ENCODE peak calls at places on chromosomes 3 and 15, in nine cellular contexts. Y, Z, V, F, U, G, L, J and W are unnamed samples. For H3K9me3 and H3K4me1, the result is how much of the 10 kb centered on the place peaks cover.

GRCh38 chr3:177448987-177449975 is 252.0 kb upstream of the TBL1XR1 start:
- DNase-seq in U (no peak), Z (peak), V (no peak), F (no peak), G (no peak), L (peak), Y (no peak), J (no peak), W (peak)

GRCh38 chr3:31370681-31371080 is 162.0 kb upstream of the STT3B start:
- DNase-seq in G (peak), U (no peak), Y (no peak), L (no peak), Z (peak), V (no peak), J (no peak), F (no peak), W (no peak)

GRCh38 chr15:28994830-28995180 is 109.0 kb downstream of the APBA2 start:
- DNase-seq in J (no peak), G (no peak), V (no peak), U (no peak), Y (no peak), L (no peak), Z (no peak), F (no peak), W (no peak)

GRCh38 chr15:64934023-64934422 is 22.3 kb downstream of the ANKDD1A start:
- DNase-seq in G (no peak), Y (no peak), Z (no peak), F (peak), L (no peak), V (no peak), J (no peak), U (no peak), W (no peak)

GRCh38 chr3:33751320-33751719 is 33.3 kb upstream of the CLASP2 start:
- DNase-seq in U (no peak), Y (no peak), F (no peak), L (no peak), V (no peak), G (no peak), Z (no peak), J (no peak), W (no peak)

GRCh38 chr3:102106421-102107097 is 257.2 kb downstream of the NFKBIZ start:
- DNase-seq in G (peak), V (peak), U (no peak), F (no peak), Z (no peak), L (peak), Y (no peak), J (no peak), W (no peak)

GRCh38 chr15:93088200-93088980 is 621 bp downstream of the RGMA start:
- DNase-seq in V (peak), Z (peak), U (peak), F (no peak), J (peak), Y (no peak), G (no peak), L (no peak), W (no peak)

GRCh38 chr15:90322531-90322930 is 29.6 kb upstream of the ZNF774 start:
- DNase-seq in L (no peak), Y (no peak), F (peak), J (no peak), G (no peak), V (no peak), U (no peak), Z (peak), W (no peak)

GRCh38 chr15:51726302-51727073 is 11.0 kb downstream of the LYSMD2 start:
- DNase-seq in L (peak), U (peak), Z (peak), V (peak), J (peak), G (peak), F (peak), Y (no peak), W (no peak)

GRCh38 chr15:31004220-31004733 is 12.8 kb upstream of the MTMR10 start:
- DNase-seq in U (no peak), F (no peak), V (no peak), L (no peak), Z (no peak), J (no peak), Y (peak), G (no peak), W (no peak)

GRCh38 chr3:69890094-69890493 is 109.4 kb upstream of the SAMMSON start:
- DNase-seq in L (peak), V (peak), Z (peak), J (no peak), U (no peak), F (no peak), G (peak), Y (no peak), W (no peak)

GRCh38 chr3:114453296-114453888 is 159.6 kb downstream of the TIGIT start:
- DNase-seq in L (no peak), V (no peak), G (no peak), Z (no peak), Y (no peak), F (no peak), U (no peak), J (no peak), W (no peak)

GRCh38 chr15:97691799-97692198 is 268.7 kb upstream of the ARRDC4 start:
- DNase-seq in F (no peak), U (no peak), Y (no peak), V (no peak), L (no peak), G (peak), Z (no peak), J (no peak), W (no peak)

GRCh38 chr15:26721231-26721630 is 51.6 kb downstream of the GABRB3 start:
- DNase-seq in U (no peak), J (no peak), L (no peak), V (no peak), G (no peak), F (no peak), Y (no peak), Z (no peak), W (no peak)

GRCh38 chr3:9340450-9341009 is 22.3 kb upstream of the THUMPD3 start:
- DNase-seq in J (no peak), Y (no peak), V (peak), G (peak), Z (peak), F (no peak), U (no peak), L (peak), W (no peak)

GRCh38 chr3:114327665-114328064 is 33.8 kb downstream of the TIGIT start:
- DNase-seq in L (no peak), U (no peak), F (no peak), V (no peak), G (no peak), Y (no peak), Z (no peak), J (no peak), W (no peak)

GRCh38 chr3:113631143-113631542 is 65.3 kb downstream of the USF3 start:
- DNase-seq in V (no peak), U (no peak), G (no peak), L (no peak), Y (no peak), J (no peak), Z (no peak), F (no peak), W (no peak)

GRCh38 chr3:46649436-46649835 is 37.1 kb downstream of the FAM240A start:
- DNase-seq in U (no peak), J (no peak), F (no peak), L (no peak), Z (no peak), V (peak), Y (no peak), G (no peak), W (no peak)

GRCh38 chr15:74505837-74506514 is 35.0 kb upstream of the ARID3B start:
- DNase-seq in J (no peak), L (peak), F (no peak), G (peak), Z (peak), V (peak), U (no peak), Y (no peak), W (no peak)

GRCh38 chr3:147237991-147238390 is 168.4 kb downstream of the ZIC4 start:
- DNase-seq in F (no peak), L (no peak), J (no peak), V (no peak), G (no peak), U (no peak), Y (no peak), Z (no peak), W (no peak)

GRCh38 chr3:44076221-44076829 is 165.4 kb upstream of the TOPAZ1 start:
- DNase-seq in U (no peak), Y (no peak), F (no peak), Z (no peak), L (no peak), G (no peak), V (no peak), J (no peak), W (no peak)

GRCh38 chr3:177420643-177421042 is 223.4 kb upstream of the TBL1XR1 start:
- DNase-seq in U (no peak), Z (peak), J (no peak), L (peak), G (peak), F (no peak), Y (no peak), V (peak), W (no peak)

GRCh38 chr15:60115579-60116415 is 111.7 kb downstream of the FOXB1 start:
- DNase-seq in J (no peak), Y (no peak), U (no peak), V (peak), G (peak), Z (peak), F (no peak), L (peak), W (no peak)

GRCh38 chr15:63983071-63983711 is 63.1 kb downstream of the DAPK2 start:
- DNase-seq in G (no peak), Z (no peak), J (no peak), L (no peak), V (no peak), Y (no peak), F (peak), U (no peak), W (no peak)

GRCh38 chr15:38536201-38536676 is 28.4 kb downstream of the RASGRP1 start:
- DNase-seq in F (peak), U (no peak), Z (peak), G (no peak), V (peak), Y (peak), J (no peak), L (peak), W (no peak)

GRCh38 chr15:90099868-90100854 is 2.1 kb downstream of the IDH2 start:
- DNase-seq in V (peak), G (no peak), J (peak), Y (peak), U (no peak), F (peak), L (peak), Z (peak), W (no peak)

GRCh38 chr3:60552581-60552980 is 698.7 kb downstream of the FHIT start:
- DNase-seq in F (no peak), Z (no peak), J (no peak), V (peak), G (no peak), L (peak), U (no peak), Y (no peak), W (no peak)

GRCh38 chr15:33008284-33009011 is 186.1 kb downstream of the FMN1 start:
- DNase-seq in F (no peak), L (peak), G (no peak), Z (peak), Y (no peak), J (no peak), U (no peak), V (peak), W (no peak)

GRCh38 chr15:29952245-29952644 is 130.0 kb upstream of the TJP1 start:
- DNase-seq in L (no peak), U (no peak), V (no peak), F (no peak), J (no peak), Y (no peak), G (no peak), Z (no peak), W (no peak)

GRCh38 chr15:52021128-52021671 is 2.2 kb downstream of the MAPK6 start:
- DNase-seq in Z (peak), F (peak), U (peak), Y (peak), J (peak), G (peak), L (peak), V (peak), W (peak)

GRCh38 chr3:25171118-25171912 is 256.7 kb upstream of the RARB start:
- DNase-seq in V (no peak), L (no peak), J (no peak), U (no peak), F (no peak), Z (no peak), G (no peak), Y (no peak), W (no peak)

GRCh38 chr15:67135494-67135893 is 70.1 kb downstream of the SMAD3 start:
- DNase-seq in Z (peak), V (peak), Y (no peak), G (no peak), U (no peak), J (no peak), L (peak), F (peak), W (no peak)

GRCh38 chr3:144963810-144964209 is 992.2 kb downstream of the DIPK2A start:
- DNase-seq in Z (no peak), Y (no peak), L (no peak), U (no peak), G (no peak), F (no peak), V (no peak), J (no peak), W (no peak)

DNA sequence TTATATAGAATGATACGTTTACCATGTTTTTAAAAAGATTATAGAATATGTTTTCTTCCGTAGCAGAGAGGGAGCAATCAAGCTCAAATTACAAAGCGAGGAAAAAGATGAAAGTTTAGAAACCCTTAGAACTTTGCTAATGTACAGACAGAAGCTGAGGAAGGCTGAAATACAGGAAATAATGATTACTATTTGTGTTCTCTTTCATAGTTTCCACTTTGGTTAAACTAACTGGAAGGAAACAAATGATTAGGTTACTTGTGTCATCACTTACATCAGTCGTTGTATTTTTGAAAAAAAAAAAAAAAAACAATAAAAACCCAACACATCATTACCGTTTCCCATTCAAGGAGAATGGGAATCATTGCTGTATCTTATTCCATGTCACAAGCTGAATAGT is 337.8 kb upstream of the CBLB start:
- DNase-seq in L (no peak), J (no peak), F (no peak), V (peak), Z (no peak), U (no peak), G (no peak), Y (no peak), W (no peak)
- H3K27ac ChIP-seq in L (no peak), J (no peak), F (no peak), V (peak), Z (no peak), U (no peak), G (no peak), Y (peak), W (no peak)

GRCh38 chr3:136901391-136901790 is 39.4 kb downstream of the NCK1 start:
- DNase-seq in F (no peak), U (no peak), J (no peak), L (peak), Y (no peak), G (no peak), V (no peak), Z (no peak), W (no peak)

GRCh38 chr3:136899622-136900158 is 37.7 kb downstream of the NCK1 start:
- DNase-seq in F (no peak), Y (no peak), J (no peak), G (no peak), Z (peak), U (no peak), L (peak), V (no peak), W (no peak)

GRCh38 chr3:136898954-136899353 is 36.9 kb downstream of the NCK1 start:
- DNase-seq in G (no peak), Y (no peak), J (no peak), L (peak), F (no peak), V (no peak), U (no peak), Z (peak), W (no peak)

GRCh38 chr3:136893848-136894443 is 31.9 kb downstream of the NCK1 start:
- DNase-seq in L (peak), V (peak), F (no peak), Z (peak), G (peak), Y (no peak), U (no peak), J (no peak), W (no peak)

DNA sequence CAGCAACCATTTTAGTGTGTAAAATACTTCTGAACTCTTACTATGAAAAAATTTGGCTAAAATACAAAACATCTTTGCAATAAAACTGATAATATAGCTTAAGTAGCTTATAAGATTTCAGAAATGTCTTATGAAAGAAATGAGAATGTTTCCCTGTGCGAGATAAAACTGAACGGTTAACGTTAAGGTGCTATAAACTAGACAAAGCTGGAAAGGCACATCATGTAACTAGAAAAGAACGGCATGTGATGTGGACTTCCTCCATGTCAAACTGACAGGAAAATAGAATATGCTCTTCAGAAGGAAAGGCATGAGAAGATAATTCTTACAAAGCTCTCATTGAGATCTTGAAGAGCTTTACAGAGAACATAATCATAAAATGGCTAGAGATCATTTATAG is 36.5 kb downstream of the NCK1 start:
- DNase-seq in J (no peak), F (no peak), L (no peak), G (no peak), Y (no peak), U (no peak), V (no peak), Z (no peak), W (no peak)
- H3K9me3 ChIP-seq in J (under half), F (under half), L (under half), G (under half), Y (under half), U (under half), V (under half), Z (under half), W (under half)

GRCh38 chr3:16813336-16813735 is 71.4 kb upstream of the PLCL2 start:
- DNase-seq in Y (no peak), F (no peak), U (no peak), V (no peak), J (no peak), L (no peak), Z (no peak), G (no peak), W (no peak)
- H3K4me1 ChIP-seq in Y (under half), F (under half), U (under half), V (under half), J (under half), L (under half), Z (under half), G (under half), W (under half)

GRCh38 chr15:68416158-68416535 is 15.8 kb downstream of the ITGA11 start:
- DNase-seq in J (no peak), L (no peak), Z (no peak), V (no peak), G (no peak), Y (no peak), F (peak), U (no peak), W (no peak)

GRCh38 chr15:68417897-68418296 is 14.1 kb downstream of the ITGA11 start:
- DNase-seq in F (peak), U (no peak), V (peak), Z (peak), L (peak), J (no peak), G (no peak), Y (no peak), W (no peak)

GRCh38 chr15:68415501-68416157 is 16.3 kb downstream of the ITGA11 start:
- DNase-seq in F (peak), J (no peak), V (peak), U (no peak), L (no peak), Y (no peak), Z (no peak), G (no peak), W (no peak)

GRCh38 chr15:68418611-68419161 is 13.3 kb downstream of the ITGA11 start:
- DNase-seq in F (peak), V (peak), U (no peak), L (peak), G (no peak), J (no peak), Y (peak), Z (peak), W (no peak)

GRCh38 chr15:68417051-68417450 is 14.9 kb downstream of the ITGA11 start:
- DNase-seq in G (no peak), L (no peak), Z (no peak), U (no peak), F (peak), Y (no peak), V (no peak), J (no peak), W (no peak)
- H3K27ac ChIP-seq in G (no peak), L (no peak), Z (no peak), U (no peak), F (no peak), Y (no peak), V (peak), J (no peak), W (no peak)